ENCODE peak calls at places on chromosomes 4 and X, in nine cellular contexts. G is T-cell, R is A549, C is right lobe of liver, P is endothelial cell, T is kidney, Q is GM13976, S is neural crest cell, Z is putamen. I is an unnamed sample.

GRCh38 chr4:139934336-139934735 is 219.6 kb downstream of the MAML3 start:
- DNase-seq in Z (no peak), Q (no peak), R (no peak), C (no peak), S (no peak), P (no peak), G (no peak), T (no peak), I (no peak)

GRCh38 chr4:16843831-16844508 is 54.5 kb downstream of the LDB2 start:
- DNase-seq in P (no peak), Z (no peak), T (no peak), Q (no peak), G (no peak), R (no peak), C (no peak), S (no peak), I (no peak)

GRCh38 chr4:1323635-1324442 is 23.2 kb upstream of the UVSSA start:
- DNase-seq in T (peak), P (no peak), S (no peak), Z (no peak), C (peak), Q (no peak), G (no peak), R (peak), I (no peak)

GRCh38 chr4:61500883-61501282 is 300.8 kb downstream of the ADGRL3 start:
- DNase-seq in Q (no peak), S (no peak), G (no peak), T (no peak), C (no peak), R (no peak), Z (no peak), P (no peak), I (no peak)

GRCh38 chr4:39823193-39823592 is 125.3 kb downstream of the UBE2K start:
- DNase-seq in R (no peak), Z (no peak), S (no peak), C (no peak), P (no peak), T (no peak), G (no peak), Q (no peak), I (no peak)

GRCh38 chr4:16136771-16137170 is 52.9 kb upstream of the PROM1 start:
- DNase-seq in Z (no peak), C (no peak), T (no peak), G (no peak), P (no peak), S (no peak), Q (no peak), R (no peak), I (no peak)

GRCh38 chr4:2817701-2818350 is 24.9 kb downstream of the SH3BP2 start:
- DNase-seq in C (peak), P (no peak), S (no peak), T (peak), Q (peak), Z (no peak), G (no peak), R (no peak), I (peak)

GRCh38 chrX:154444001-154444754 is at the start of gene FAM50A:
- DNase-seq in P (peak), G (peak), S (peak), T (peak), R (peak), C (peak), Z (no peak), Q (peak), I (peak)

GRCh38 chr4:14640476-14640875 is 361.8 kb upstream of the CPEB2 start:
- DNase-seq in Q (no peak), R (no peak), G (no peak), Z (no peak), C (no peak), T (no peak), P (no peak), S (no peak), I (no peak)

GRCh38 chrX:150482537-150483217 is 85.7 kb upstream of the MTM1 start:
- DNase-seq in S (no peak), Z (no peak), P (no peak), Q (no peak), T (no peak), R (peak), C (no peak), G (no peak), I (no peak)

GRCh38 chrX:130902446-130902782 is 595 bp downstream of the ENOX2 start:
- DNase-seq in R (peak), G (no peak), T (no peak), P (no peak), Q (peak), C (no peak), S (no peak), Z (no peak), I (no peak)

GRCh38 chrX:36336746-36337145 is 417.2 kb downstream of the CFAP47 start:
- DNase-seq in S (no peak), G (no peak), C (no peak), R (no peak), Q (no peak), P (no peak), T (no peak), Z (no peak), I (no peak)

GRCh38 chrX:13803116-13803515 is 13.8 kb downstream of the GPM6B start:
- DNase-seq in R (no peak), G (no peak), C (no peak), S (no peak), Q (no peak), T (no peak), P (no peak), Z (no peak), I (no peak)

GRCh38 chr4:188160406-188160805 is 21.2 kb downstream of the TRIML1 start:
- DNase-seq in T (no peak), G (no peak), Z (no peak), P (no peak), R (no peak), S (no peak), Q (no peak), C (no peak), I (peak)

GRCh38 chrX:39836802-39837420 is 260.8 kb downstream of the BCOR start:
- DNase-seq in S (no peak), C (no peak), P (no peak), G (no peak), Z (no peak), Q (no peak), R (no peak), T (no peak), I (no peak)

GRCh38 chr4:125639182-125639621 is 324.4 kb downstream of the FAT4 start:
- DNase-seq in Z (no peak), Q (no peak), T (peak), G (no peak), P (no peak), R (no peak), C (peak), S (no peak), I (no peak)

GRCh38 chrX:138754861-138755260 is 43.3 kb upstream of the FGF13 start:
- DNase-seq in S (no peak), T (no peak), Z (no peak), Q (no peak), G (no peak), R (no peak), P (no peak), C (no peak), I (no peak)

GRCh38 chrX:39242187-39242586 is 440.9 kb downstream of the MID1IP1 start:
- DNase-seq in Z (no peak), G (no peak), R (peak), P (peak), S (no peak), T (no peak), Q (peak), C (no peak), I (peak)

GRCh38 chrX:139751053-139751452 is 43.1 kb upstream of the MCF2 start:
- DNase-seq in C (no peak), T (no peak), Z (no peak), P (no peak), G (no peak), R (no peak), Q (no peak), S (no peak), I (no peak)

GRCh38 chr4:83657336-83657735 is 121.4 kb downstream of the GPAT3 start:
- DNase-seq in Z (no peak), P (no peak), S (no peak), R (no peak), T (no peak), G (no peak), C (no peak), Q (no peak), I (peak)

GRCh38 chrX:153968754-153969124 is 2.9 kb downstream of the HCFC1 start:
- DNase-seq in P (no peak), C (peak), Q (no peak), T (peak), S (no peak), Z (no peak), R (no peak), G (peak), I (no peak)

GRCh38 chrX:2578864-2579263 is 78.1 kb upstream of the DHRSX start:
- DNase-seq in R (no peak), T (no peak), P (no peak), C (no peak), Q (no peak), S (no peak), G (no peak), Z (no peak), I (no peak)

GRCh38 chr4:25007608-25008007 is 23.1 kb downstream of the LGI2 start:
- DNase-seq in Z (no peak), C (no peak), G (no peak), T (no peak), S (no peak), Q (no peak), P (no peak), R (no peak), I (no peak)

GRCh38 chr4:14749910-14750309 is 252.4 kb upstream of the CPEB2 start:
- DNase-seq in C (no peak), G (no peak), Q (no peak), P (no peak), T (no peak), S (no peak), Z (no peak), R (no peak), I (no peak)

GRCh38 chr4:54971474-54971950 is 153.9 kb downstream of the KDR start:
- DNase-seq in Z (peak), Q (peak), R (peak), C (no peak), G (no peak), P (peak), T (no peak), S (no peak), I (no peak)

GRCh38 chr4:105147226-105148151 is 813 bp downstream of the TET2 start:
- DNase-seq in C (peak), S (peak), P (peak), R (no peak), G (no peak), Z (peak), T (no peak), Q (peak), I (no peak)

GRCh38 chr4:155807021-155807420 is 48.2 kb downstream of the GUCY1B1 start:
- DNase-seq in Q (no peak), C (no peak), S (no peak), R (no peak), G (no peak), P (no peak), Z (no peak), T (no peak), I (no peak)

GRCh38 chr4:182434720-182435119 is 191.5 kb downstream of the TENM3 start:
- DNase-seq in S (no peak), G (no peak), P (no peak), R (no peak), C (no peak), T (no peak), Q (no peak), Z (no peak), I (no peak)

GRCh38 chrX:132401935-132402334 is 86.9 kb downstream of the MBNL3 start:
- DNase-seq in Z (no peak), S (no peak), R (no peak), Q (no peak), P (no peak), C (no peak), T (no peak), G (no peak), I (no peak)

GRCh38 chr4:116180056-116180690 is 905.2 kb downstream of the TRAM1L1 start:
- DNase-seq in S (no peak), Q (peak), G (no peak), C (no peak), P (no peak), R (peak), Z (no peak), T (no peak), I (no peak)

GRCh38 chr4:4864443-4864939 is 5.0 kb downstream of the MSX1 start:
- DNase-seq in R (no peak), Q (no peak), G (no peak), T (peak), S (no peak), C (no peak), P (no peak), Z (no peak), I (no peak)

I was measured in Caco-2.